ENCODE peak calls at places on chromosomes 5 and 9, in five cellular contexts. V, F, S, P and H are unnamed samples.

GRCh38 chr9:99057665-99058625 is 47.0 kb upstream of the TGFBR1 start:
- DNase-seq in V (peak; percentile 94), F (no peak), P (peak; percentile 64), S (no peak), H (no peak)

GRCh38 chr9:117772960-117773359 is 68.8 kb downstream of the TLR4 start:
- DNase-seq in F (no peak), V (no peak), P (no peak), S (no peak), H (no peak)

GRCh38 chr5:155430192-155430591 is 416.6 kb downstream of the KIF4B start:
- DNase-seq in S (no peak), F (no peak), V (no peak), P (no peak), H (no peak)

GRCh38 chr5:128574041-128574440 is 36.0 kb upstream of the FBN2 start:
- DNase-seq in F (no peak), V (no peak), P (no peak), S (no peak), H (no peak)

GRCh38 chr5:142441638-142442037 is 116.8 kb upstream of the SPRY4 start:
- DNase-seq in P (no peak), V (no peak), F (no peak), S (no peak), H (peak; percentile 43)

GRCh38 chr9:117103711-117104110 is 311.1 kb downstream of the ASTN2 start:
- DNase-seq in F (no peak), V (no peak), P (peak; percentile 8), S (no peak), H (no peak)

GRCh38 chr5:133460172-133460758 is 152.1 kb downstream of the FSTL4 start:
- DNase-seq in S (no peak), P (no peak), V (peak; percentile 69), F (peak; percentile 90), H (peak; percentile 19)

GRCh38 chr5:13251623-13252367 is 692.7 kb downstream of the DNAH5 start:
- DNase-seq in P (no peak), V (no peak), F (no peak), S (no peak), H (no peak)

GRCh38 chr5:24177821-24178220 is 467.0 kb downstream of the CDH10 start:
- DNase-seq in S (no peak), P (no peak), F (no peak), V (no peak), H (no peak)

GRCh38 chr9:131402738-131403492 is 9.0 kb downstream of the PRRC2B start:
- DNase-seq in V (no peak), P (no peak), S (peak; percentile 93), F (no peak), H (no peak)

GRCh38 chr5:139821806-139822552 is 26.4 kb downstream of the PSD2 start:
- DNase-seq in P (no peak), S (no peak), V (no peak), F (no peak), H (no peak)

GRCh38 chr5:197892-198489 is 6.7 kb downstream of the LRRC14B start:
- DNase-seq in P (no peak), V (no peak), F (no peak), S (no peak), H (no peak)

GRCh38 chr9:108671156-108671555 is 184.6 kb downstream of the ACTL7B start:
- DNase-seq in S (peak; percentile 17), V (peak; percentile 3), F (no peak), P (no peak), H (peak; percentile 33)

GRCh38 chr5:131496400-131496713 is 138.7 kb downstream of the RAPGEF6 start:
- DNase-seq in P (peak; percentile 51), S (no peak), V (no peak), F (no peak), H (no peak)

GRCh38 chr5:59039296-59040006 is 456.6 kb downstream of the RAB3C start:
- DNase-seq in F (peak; percentile 77), P (no peak), S (no peak), V (peak; percentile 3), H (no peak)

GRCh38 chr9:132931178-132931735 is 13.2 kb downstream of the TSC1 start:
- DNase-seq in S (no peak), F (no peak), V (peak; percentile 28), P (no peak), H (no peak)

GRCh38 chr9:123551636-123552203 is 195.7 kb downstream of the CRB2 start:
- DNase-seq in V (no peak), P (no peak), F (no peak), S (no peak), H (no peak)

GRCh38 chr9:4022435-4023067 is 277.3 kb downstream of the GLIS3 start:
- DNase-seq in S (no peak), V (no peak), F (no peak), P (no peak), H (no peak)

GRCh38 chr5:152364899-152365298 is 40.2 kb downstream of the NMUR2 start:
- DNase-seq in F (no peak), S (no peak), P (no peak), V (no peak), H (no peak)

GRCh38 chr5:22496666-22497065 is 356.5 kb downstream of the CDH12 start:
- DNase-seq in V (no peak), S (no peak), P (no peak), F (no peak), H (no peak)

GRCh38 chr5:78964889-78965288 is 20.2 kb downstream of the ARSB start:
- DNase-seq in S (peak; percentile 69), V (peak; percentile 47), P (no peak), F (no peak), H (peak; percentile 48)
- TF ChIP-seq YY1 in S (no peak), V (no peak), P (no peak), F (no peak), H (no peak)

DNA sequence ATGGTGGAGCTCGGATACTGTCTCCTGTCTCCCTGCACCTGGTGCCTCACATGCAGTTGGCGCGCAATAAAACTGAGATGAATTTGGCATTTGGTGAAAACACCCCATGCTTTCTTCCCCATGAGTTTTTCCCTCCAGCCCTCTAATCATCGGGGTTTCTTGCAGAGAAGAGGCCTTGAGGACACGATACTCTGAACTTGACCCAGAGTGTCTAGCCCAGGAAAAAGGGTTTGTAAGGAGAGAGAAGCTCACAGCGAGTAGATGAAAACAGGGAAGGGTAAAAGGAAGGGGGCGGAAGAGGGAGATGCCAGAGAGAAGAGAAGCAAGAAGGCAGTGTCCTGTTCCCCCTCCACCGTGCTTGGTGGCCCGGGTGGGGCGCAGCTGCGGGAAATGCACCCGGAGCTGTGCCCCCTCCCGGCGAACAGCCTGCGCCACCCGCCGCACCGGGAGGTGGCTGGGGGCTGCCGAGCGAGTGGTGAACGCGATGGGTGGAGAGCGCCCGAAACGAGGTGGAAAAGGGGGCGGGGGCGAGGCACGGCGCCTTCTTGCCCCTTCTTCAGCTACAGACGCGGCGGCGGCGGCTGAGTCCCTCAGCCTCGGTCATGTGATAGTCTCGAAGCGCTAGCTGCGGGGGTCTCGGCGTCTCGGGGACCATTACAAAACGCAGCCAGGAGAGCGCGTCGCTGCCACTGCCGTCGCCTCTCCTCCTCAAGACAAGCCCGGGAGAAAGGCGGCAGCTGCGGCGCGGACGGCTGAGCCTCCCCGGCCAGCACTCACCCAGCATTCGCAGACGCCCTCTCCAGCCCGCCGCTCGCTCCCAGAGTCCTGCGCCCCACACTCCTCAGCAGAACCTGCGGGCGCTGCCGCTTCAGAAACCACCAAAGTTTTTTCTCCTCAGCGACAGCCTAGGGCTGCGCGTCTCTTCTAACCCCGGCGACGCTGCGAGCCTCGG is 1.1 kb upstream of the FOXB2 start:
- DNase-seq in F (no peak), P (no peak), S (no peak), V (no peak), H (no peak)
- TF ChIP-seq EZH2 in F (no peak), P (no peak), S (no peak), V (no peak), H (no peak)

DNA sequence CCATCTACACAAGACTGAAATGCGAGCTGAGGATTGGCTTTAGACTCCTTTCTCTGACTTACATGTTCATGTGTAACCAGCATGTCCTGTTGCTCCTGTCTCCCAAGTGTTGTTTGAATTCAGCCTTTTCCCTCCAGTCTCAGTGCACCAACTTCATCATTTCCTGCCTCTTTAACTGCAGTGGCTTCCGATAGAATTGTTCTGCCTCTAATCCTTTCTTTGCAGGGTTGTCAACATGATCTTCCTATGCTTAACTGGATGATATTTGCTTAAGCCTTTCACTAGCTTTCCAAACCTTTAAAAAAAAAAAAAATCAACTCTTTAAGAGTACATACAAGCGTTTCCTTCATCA is 6.7 kb upstream of the FYB1 start:
- DNase-seq in V (no peak), P (no peak), F (no peak), S (no peak), H (no peak)
- TF ChIP-seq YY1 in V (no peak), P (no peak), F (no peak), S (no peak), H (no peak)

GRCh38 chr5:177396807-177397206 is 3.7 kb downstream of the PFN3 start:
- DNase-seq in S (no peak), V (no peak), F (no peak), P (no peak), H (no peak)

GRCh38 chr5:177403194-177403825 is 2.8 kb upstream of the PFN3 start:
- DNase-seq in S (no peak), V (peak; percentile 24), P (no peak), F (peak; percentile 74), H (no peak)

GRCh38 chr5:177397875-177398390 is 2.5 kb downstream of the PFN3 start:
- DNase-seq in S (no peak), F (no peak), V (no peak), P (no peak), H (no peak)

GRCh38 chr5:177402271-177403043 is 2.0 kb upstream of the PFN3 start:
- DNase-seq in F (peak; percentile 92), V (no peak), S (no peak), P (no peak), H (peak; percentile 82)

DNA sequence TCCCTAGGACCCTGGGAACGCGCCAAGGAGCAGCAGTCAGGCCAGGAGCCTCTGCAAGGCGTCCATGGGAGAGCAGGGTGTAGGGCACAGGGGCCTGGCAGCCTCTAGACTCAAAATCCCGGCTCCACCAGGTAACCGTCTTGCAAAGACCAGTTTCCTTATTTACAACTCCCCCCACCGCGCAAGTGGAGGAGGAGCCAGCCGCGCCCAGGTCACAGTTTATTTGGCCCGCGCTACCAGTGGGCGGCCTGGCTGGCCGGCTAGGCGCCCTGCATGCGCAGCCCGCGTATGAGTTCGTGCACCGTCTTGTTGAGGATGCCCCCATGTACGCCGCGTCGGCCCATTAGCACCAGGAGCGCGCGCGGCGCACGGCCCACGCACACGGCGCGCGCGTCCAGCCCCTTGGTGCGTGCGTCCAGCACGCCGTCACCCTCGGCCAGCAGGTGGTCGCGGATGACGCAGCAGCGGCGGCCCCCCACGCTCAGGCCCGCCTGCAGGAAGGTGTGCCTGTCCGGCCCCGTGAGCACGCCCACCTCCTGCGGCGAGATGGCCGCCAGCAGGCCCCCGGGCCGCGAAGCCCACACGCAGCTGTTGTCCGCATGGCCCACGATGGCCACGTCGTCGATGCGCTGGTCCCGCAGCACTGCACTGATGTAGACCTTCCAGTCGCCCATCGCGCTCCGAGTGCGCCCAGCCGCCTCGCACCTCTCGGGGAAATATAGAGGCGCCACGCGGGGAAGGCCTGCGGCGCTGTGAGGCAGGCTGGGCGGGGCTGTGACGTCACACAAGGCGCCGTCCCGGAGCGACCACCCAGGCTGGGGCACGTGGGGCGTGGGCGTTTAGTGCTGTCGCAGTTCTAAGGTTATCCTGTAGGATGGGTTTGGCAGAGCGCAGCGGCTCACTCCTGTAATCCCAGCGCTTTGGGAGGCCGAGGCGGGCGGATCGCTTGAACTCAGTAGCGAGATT is at the start of gene PFN3:
- DNase-seq in F (no peak), P (no peak), V (no peak), S (no peak), H (no peak)
- TF ChIP-seq EZH2 in F (no peak), P (no peak), V (no peak), S (no peak), H (no peak)

DNA sequence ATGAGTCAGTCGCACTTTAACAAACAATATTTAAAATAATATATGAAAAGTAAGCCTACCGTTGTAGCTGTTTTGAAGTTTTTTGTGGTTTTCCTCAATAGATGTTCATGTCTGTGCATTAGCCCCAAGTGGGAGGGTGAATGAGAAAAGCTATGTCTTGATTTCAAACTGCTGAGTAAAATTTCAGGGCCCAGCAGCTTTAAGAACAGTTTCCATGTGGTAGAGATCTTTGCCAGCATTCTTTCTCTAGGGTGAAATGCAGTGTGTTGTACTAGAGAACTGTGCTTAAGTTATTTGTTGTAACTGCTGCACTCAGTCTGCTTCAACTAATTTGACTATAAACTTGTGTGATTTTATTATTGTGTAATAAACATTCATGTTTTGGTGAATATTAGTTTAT is at the start of gene OGN:
- DNase-seq in P (no peak), V (no peak), S (no peak), F (no peak), H (no peak)
- TF ChIP-seq YY1 in P (no peak), V (no peak), S (no peak), F (no peak), H (no peak)